ENCODE peak calls at places on chromosomes 4 and X, in nine cellular contexts. B is NCI-H1092, P is ovary, G is stomach, D is pons, J is endodermal cell, F is endothelial cell, S is GM20000, M is T-helper 2 cell. Y is an unnamed sample.

GRCh38 chr4:1568855-1569460 is 115.2 kb downstream of the FAM53A start:
- DNase-seq in F (no peak), P (peak; percentile 35), M (peak; percentile 3), S (no peak), B (no peak), J (peak; percentile 61), D (no peak), G (no peak), Y (no peak)

GRCh38 chr4:183342541-183343533 is 20.6 kb upstream of the CLDN24 start:
- DNase-seq in S (no peak), B (no peak), D (no peak), G (peak; percentile 17), J (no peak), P (no peak), M (no peak), F (no peak), Y (no peak)

GRCh38 chrX:16633754-16634153 is 16.2 kb upstream of the S100G start:
- DNase-seq in M (no peak), D (no peak), P (no peak), G (no peak), S (no peak), B (no peak), J (no peak), F (no peak), Y (no peak)

GRCh38 chr4:177391953-177392352 is 50.3 kb downstream of the AGA start:
- DNase-seq in J (no peak), M (no peak), S (no peak), G (no peak), B (no peak), D (no peak), P (no peak), F (no peak), Y (no peak)

GRCh38 chr4:53744446-53745160 is 153.3 kb upstream of the LNX1 start:
- DNase-seq in D (no peak), P (no peak), B (peak; percentile 22), F (no peak), S (no peak), G (no peak), J (peak; percentile 68), M (no peak), Y (no peak)

GRCh38 chrX:120408168-120408567 is 46.3 kb downstream of the ATP1B4 start:
- DNase-seq in P (no peak), S (no peak), M (no peak), G (no peak), B (no peak), D (no peak), F (no peak), J (no peak), Y (no peak)

GRCh38 chr4:187908079-187908501 is 87.5 kb upstream of the ZFP42 start:
- DNase-seq in G (no peak), J (no peak), P (no peak), F (no peak), S (no peak), D (peak; percentile 7), M (no peak), B (no peak), Y (no peak)

GRCh38 chr4:82865592-82865991 is 25.4 kb downstream of the SEC31A start:
- DNase-seq in S (no peak), F (no peak), G (no peak), J (no peak), D (peak; percentile 31), P (no peak), B (no peak), M (no peak), Y (no peak)

GRCh38 chr4:183596056-183596757 is 62.8 kb downstream of the RWDD4 start:
- DNase-seq in P (no peak), M (no peak), J (no peak), D (no peak), B (no peak), S (no peak), G (no peak), F (no peak), Y (no peak)

GRCh38 chr4:101977096-101977495 is 186.6 kb downstream of the BANK1 start:
- DNase-seq in S (no peak), F (no peak), G (no peak), P (no peak), J (no peak), D (peak; percentile 37), M (no peak), B (no peak), Y (no peak)

GRCh38 chrX:149314031-149314430 is 191.1 kb downstream of the IDS start:
- DNase-seq in S (no peak), P (no peak), G (no peak), F (no peak), B (no peak), M (no peak), D (peak; percentile 17), J (no peak), Y (no peak)

GRCh38 chr4:73676136-73676535 is 55.9 kb upstream of the RASSF6 start:
- DNase-seq in J (no peak), B (no peak), G (no peak), F (no peak), D (no peak), S (no peak), P (no peak), M (no peak), Y (no peak)

GRCh38 chrX:42096262-42096939 is 173.0 kb upstream of the CASK start:
- DNase-seq in B (no peak), J (no peak), M (no peak), D (no peak), S (no peak), F (no peak), P (peak; percentile 51), G (peak; percentile 46), Y (no peak)

GRCh38 chrX:130296743-130297142 is 28.0 kb upstream of the ZNF280C start:
- DNase-seq in J (no peak), B (no peak), S (no peak), F (no peak), P (no peak), M (no peak), G (no peak), D (no peak), Y (no peak)

GRCh38 chrX:48681539-48682183 is 1.9 kb upstream of the WAS start:
- DNase-seq in G (no peak), J (no peak), P (no peak), B (no peak), S (no peak), M (no peak), D (no peak), F (no peak), Y (no peak)

GRCh38 chr4:22099896-22100295 is 151.3 kb upstream of the KCNIP4 start:
- DNase-seq in B (no peak), D (no peak), P (no peak), M (no peak), J (no peak), S (no peak), G (no peak), F (no peak), Y (no peak)

GRCh38 chr4:4755306-4755705 is 104.2 kb upstream of the MSX1 start:
- DNase-seq in S (no peak), J (no peak), M (no peak), F (no peak), P (no peak), G (no peak), B (no peak), D (no peak), Y (no peak)

GRCh38 chr4:173301518-173302201 is 32.5 kb downstream of the HMGB2 start:
- DNase-seq in F (no peak), G (no peak), S (peak; percentile 33), D (peak; percentile 37), M (no peak), J (no peak), P (no peak), B (no peak), Y (peak; percentile 1)

GRCh38 chrX:1661048-1661921 is 46.4 kb downstream of the ASMT start:
- DNase-seq in S (peak; percentile 89), D (peak; percentile 72), M (peak; percentile 42), J (peak; percentile 91), F (no peak), B (no peak), G (peak; percentile 46), P (no peak), Y (no peak)

GRCh38 chr4:56683455-56683854 is 2.4 kb upstream of the HOPX start:
- DNase-seq in J (no peak), D (no peak), P (no peak), B (no peak), F (no peak), M (no peak), S (no peak), G (no peak), Y (no peak)

GRCh38 chr4:123096038-123096437 is 173.6 kb upstream of the NUDT6 start:
- DNase-seq in F (peak; percentile 22), S (no peak), P (no peak), B (no peak), M (no peak), D (no peak), G (no peak), J (no peak), Y (no peak)

Y was measured in NCI-H2107.